ENCODE peak calls at places on chromosomes 11 and 22, in six cellular contexts. R is GM23338, C is Panc1, U is breast epithelium, N is GM12891, X is suprapubic skin. O is an unnamed sample.

GRCh38 chr11:8004008-8004407 is 16.9 kb downstream of the EIF3F start:
- DNase-seq in N (no peak), U (no peak), C (no peak), X (no peak), R (no peak), O (no peak)

GRCh38 chr11:112795142-112795815 is 165.9 kb upstream of the NCAM1 start:
- DNase-seq in X (no peak), N (no peak), R (peak; percentile 84), C (peak; percentile 17), U (no peak), O (peak; percentile 36)

GRCh38 chr22:49295465-49295743 is 532.3 kb downstream of the BRD1 start:
- DNase-seq in U (no peak), R (no peak), N (no peak), C (no peak), X (no peak), O (no peak)

GRCh38 chr11:102914238-102915043 is 39.7 kb upstream of the MMP12 start:
- DNase-seq in U (no peak), R (peak; percentile 81), X (no peak), N (no peak), C (peak; percentile 24), O (no peak)

GRCh38 chr11:69080361-69080973 is 31.7 kb downstream of the TPCN2 start:
- DNase-seq in X (no peak), U (no peak), R (no peak), C (no peak), N (no peak), O (no peak)

GRCh38 chr11:119317592-119318239 is 786 bp upstream of the MCAM start:
- DNase-seq in U (no peak), C (no peak), R (no peak), X (peak; percentile 31), N (no peak), O (no peak)

GRCh38 chr11:35618497-35619029 is 303 bp downstream of the FJX1 start:
- DNase-seq in N (peak; percentile 47), X (no peak), C (no peak), U (no peak), R (peak; percentile 61), O (no peak)

GRCh38 chr11:117795726-117796455 is 1.1 kb downstream of the DSCAML1 start:
- DNase-seq in X (no peak), N (no peak), U (no peak), R (peak; percentile 72), C (no peak), O (no peak)

GRCh38 chr11:35138949-35139881 is at the start of gene CD44:
- DNase-seq in N (peak; percentile 67), C (no peak), U (peak; percentile 79), R (peak; percentile 71), X (peak; percentile 94), O (peak; percentile 72)

GRCh38 chr11:2377511-2378443 is 667 bp downstream of the CD81 start:
- DNase-seq in N (peak; percentile 78), R (peak; percentile 82), C (no peak), U (no peak), X (no peak), O (no peak)

GRCh38 chr11:110613526-110613925 is 98.7 kb downstream of the ARHGAP20 start:
- DNase-seq in X (no peak), C (no peak), U (no peak), R (no peak), N (no peak), O (no peak)

GRCh38 chr11:43948341-43949185 is 6.1 kb downstream of the C11orf96 start:
- DNase-seq in N (no peak), U (no peak), R (no peak), X (peak; percentile 26), C (no peak), O (no peak)

GRCh38 chr11:33777906-33778305 is 3.6 kb upstream of the FBXO3 start:
- DNase-seq in U (no peak), R (no peak), X (no peak), C (no peak), N (no peak), O (no peak)

GRCh38 chr11:79412761-79413160 is 28.1 kb downstream of the TENM4 start:
- DNase-seq in X (no peak), N (no peak), R (no peak), U (no peak), C (no peak), O (no peak)

GRCh38 chr11:125287467-125288232 is 123.1 kb downstream of the PKNOX2 start:
- DNase-seq in X (no peak), U (no peak), N (no peak), R (no peak), C (no peak), O (no peak)

GRCh38 chr11:74754507-74755255 is 6.0 kb downstream of the RNF169 start:
- DNase-seq in C (peak; percentile 95), U (no peak), X (no peak), N (no peak), R (no peak), O (no peak)

GRCh38 chr11:11909727-11910126 is 68.0 kb downstream of the USP47 start:
- DNase-seq in C (no peak), R (no peak), U (no peak), X (no peak), N (no peak), O (no peak)

GRCh38 chr11:104705475-104706195 is 192.6 kb downstream of the CASP12 start:
- DNase-seq in R (no peak), N (peak; percentile 12), X (no peak), C (no peak), U (no peak), O (peak; percentile 1)

GRCh38 chr22:48898524-48899377 is 928.9 kb downstream of the BRD1 start:
- DNase-seq in C (no peak), X (peak; percentile 66), U (no peak), R (no peak), N (no peak), O (no peak)

GRCh38 chr11:112967082-112967481 is 5.9 kb downstream of the NCAM1 start:
- DNase-seq in X (no peak), C (no peak), N (no peak), R (no peak), U (no peak), O (no peak)

GRCh38 chr11:13207665-13208594 is 69.7 kb upstream of the BMAL1 start:
- DNase-seq in N (no peak), C (no peak), U (no peak), R (peak; percentile 33), X (no peak), O (no peak)

GRCh38 chr11:69293819-69294505 is at the start of gene MYEOV:
- DNase-seq in X (no peak), U (no peak), R (peak; percentile 79), N (peak; percentile 66), C (peak; percentile 86), O (peak; percentile 67)

GRCh38 chr11:122367809-122368231 is 251.8 kb upstream of the BLID start:
- DNase-seq in N (no peak), U (no peak), X (no peak), R (no peak), C (no peak), O (no peak)

GRCh38 chr11:812390-812789 is 2.6 kb downstream of the RPLP2 start:
- DNase-seq in N (no peak), X (no peak), R (no peak), C (no peak), U (no peak), O (no peak)

GRCh38 chr11:809287-810039 is at the start of gene RPLP2:
- DNase-seq in U (peak; percentile 98), N (peak; percentile 99), C (peak; percentile 97), R (peak; percentile 97), X (peak; percentile 100), O (peak; percentile 99)

GRCh38 chr11:811446-812245 is 1.9 kb downstream of the RPLP2 start:
- DNase-seq in C (no peak), X (no peak), N (no peak), U (no peak), R (no peak), O (no peak)

GRCh38 chr11:810040-810567 is 337 bp downstream of the RPLP2 start:
- DNase-seq in R (no peak), X (no peak), U (no peak), N (no peak), C (no peak), O (no peak)

GRCh38 chr11:808427-809286 is 1.1 kb upstream of the RPLP2 start:
- DNase-seq in C (no peak), U (no peak), X (no peak), R (no peak), N (no peak), O (no peak)
- TF ChIP-seq POLR2AphosphoS5 in C (no peak), U (no peak), X (no peak), R (no peak), N (no peak), O (no peak)

GRCh38 chr11:70420008-70420464 is 21.7 kb downstream of the CTTN start:
- DNase-seq in C (no peak), N (no peak), X (no peak), U (no peak), R (no peak), O (no peak)
- TF ChIP-seq POLR2AphosphoS5 in C (no peak), N (no peak), X (no peak), U (no peak), R (no peak), O (no peak)

GRCh38 chr22:22772396-22772795 is 115.2 kb upstream of the IGLL5 start:
- DNase-seq in C (no peak), X (no peak), U (no peak), N (no peak), R (peak; percentile 20), O (no peak)

GRCh38 chr22:22770280-22770871 is 117.2 kb upstream of the IGLL5 start:
- DNase-seq in N (no peak), U (no peak), R (peak; percentile 80), X (no peak), C (no peak), O (no peak)

GRCh38 chr22:22770881-22771280 is 116.7 kb upstream of the IGLL5 start:
- DNase-seq in X (no peak), R (no peak), C (no peak), N (no peak), U (no peak), O (no peak)

GRCh38 chr22:22772883-22773282 is 114.7 kb upstream of the IGLL5 start:
- DNase-seq in C (no peak), U (no peak), R (no peak), N (no peak), X (no peak), O (no peak)

GRCh38 chr22:22771696-22772377 is 115.8 kb upstream of the IGLL5 start:
- DNase-seq in U (no peak), X (no peak), R (no peak), N (no peak), C (no peak), O (no peak)
- TF ChIP-seq POLR2AphosphoS5 in U (no peak), X (no peak), R (no peak), N (no peak), C (no peak), O (no peak)

GRCh38 chr22:19035474-19036228 is 86.6 kb downstream of the DGCR2 start:
- DNase-seq in R (peak; percentile 74), U (no peak), C (no peak), N (no peak), X (peak; percentile 76), O (no peak)

GRCh38 chr22:19037282-19038163 is 84.7 kb downstream of the DGCR2 start:
- DNase-seq in C (no peak), N (no peak), X (peak; percentile 69), U (no peak), R (no peak), O (no peak)

GRCh38 chr22:19036523-19037273 is 85.5 kb downstream of the DGCR2 start:
- DNase-seq in C (no peak), U (no peak), R (peak; percentile 55), N (no peak), X (peak; percentile 79), O (no peak)

GRCh38 chr22:19038164-19038546 is 84.1 kb downstream of the DGCR2 start:
- DNase-seq in C (no peak), R (no peak), N (no peak), U (no peak), X (no peak), O (no peak)

GRCh38 chr22:19036229-19036522 is 86.0 kb downstream of the DGCR2 start:
- DNase-seq in N (no peak), U (no peak), X (no peak), R (no peak), C (no peak), O (no peak)
- TF ChIP-seq POLR2AphosphoS5 in N (no peak), U (no peak), X (no peak), R (no peak), C (no peak), O (no peak)